ENCODE peak calls at places on chromosomes 2 and 18, in nine cellular contexts. Y is adrenal gland; L is cardiac fibroblast; B is breast epithelium; S is heart left ventricle; H is CD8-positive, alpha-beta T cell; G is CD4-positive, alpha-beta T cell; I is progenitor cell of endocrine pancreas; J is NB4. P is an unnamed sample.

GRCh38 chr2:2523395-2524339 is 192.6 kb upstream of the MYT1L start:
- DNase-seq in Y (no peak), L (no peak), B (no peak), S (no peak), H (no peak), G (no peak), I (no peak), J (no peak), P (peak)

GRCh38 chr2:60297296-60298010 is 256.0 kb downstream of the BCL11A start:
- DNase-seq in Y (no peak), L (no peak), B (no peak), S (no peak), H (no peak), G (no peak), I (no peak), J (no peak), P (no peak)

GRCh38 chr2:150007815-150008430 is 420.3 kb upstream of the MMADHC start:
- DNase-seq in Y (no peak), L (no peak), B (no peak), S (no peak), H (no peak), G (no peak), I (no peak), J (no peak), P (no peak)

GRCh38 chr2:213221962-213222361 is 62.3 kb upstream of the SPAG16 start:
- DNase-seq in Y (no peak), L (peak), B (no peak), S (no peak), H (no peak), G (no peak), I (no peak), J (no peak), P (no peak)

GRCh38 chr2:100470898-100471514 is 724 bp downstream of the NMS start:
- DNase-seq in Y (peak), L (peak), B (no peak), S (no peak), H (no peak), G (no peak), I (peak), J (peak), P (no peak)

GRCh38 chr2:128374711-128375413 is 56.2 kb upstream of the HS6ST1 start:
- DNase-seq in Y (no peak), L (no peak), B (no peak), S (no peak), H (no peak), G (peak), I (no peak), J (no peak), P (no peak)

GRCh38 chr2:11073791-11074190 is 81.5 kb upstream of the SLC66A3 start:
- DNase-seq in Y (no peak), L (peak), B (no peak), S (no peak), H (no peak), G (no peak), I (no peak), J (no peak), P (no peak)

GRCh38 chr18:37578886-37579513 is 13.4 kb upstream of the CELF4 start:
- DNase-seq in Y (no peak), L (peak), B (no peak), S (no peak), H (no peak), G (no peak), I (no peak), J (peak), P (peak)

GRCh38 chr2:138922973-138923563 is 142.9 kb upstream of the NXPH2 start:
- DNase-seq in Y (no peak), L (peak), B (no peak), S (no peak), H (no peak), G (no peak), I (no peak), J (peak), P (no peak)

GRCh38 chr2:8803658-8804379 is 33.6 kb downstream of the KIDINS220 start:
- DNase-seq in Y (peak), L (peak), B (peak), S (peak), H (no peak), G (no peak), I (no peak), J (peak), P (no peak)

GRCh38 chr2:30359644-30360167 is 87.3 kb upstream of the LCLAT1 start:
- DNase-seq in Y (peak), L (peak), B (no peak), S (peak), H (no peak), G (no peak), I (no peak), J (no peak), P (no peak)

GRCh38 chr2:240203842-240204270 is 63.4 kb upstream of the OTOS start:
- DNase-seq in Y (peak), L (no peak), B (no peak), S (no peak), H (no peak), G (no peak), I (no peak), J (no peak), P (no peak)

GRCh38 chr2:60446413-60447358 is 106.8 kb downstream of the BCL11A start:
- DNase-seq in Y (no peak), L (no peak), B (no peak), S (no peak), H (no peak), G (no peak), I (no peak), J (no peak), P (no peak)

GRCh38 chr2:221590861-221591260 is 18.8 kb upstream of the EPHA4 start:
- DNase-seq in Y (no peak), L (no peak), B (no peak), S (no peak), H (no peak), G (no peak), I (no peak), J (no peak), P (no peak)

GRCh38 chr2:85846411-85846810 is 42.4 kb downstream of the ST3GAL5 start:
- DNase-seq in Y (no peak), L (peak), B (no peak), S (no peak), H (no peak), G (no peak), I (no peak), J (no peak), P (no peak)

GRCh38 chr2:180505203-180505602 is 475.2 kb upstream of the UBE2E3 start:
- DNase-seq in Y (no peak), L (no peak), B (no peak), S (no peak), H (no peak), G (no peak), I (no peak), J (no peak), P (no peak)

GRCh38 chr2:241035818-241036396 is 37.5 kb downstream of the SNED1 start:
- DNase-seq in Y (no peak), L (no peak), B (peak), S (no peak), H (peak), G (no peak), I (no peak), J (no peak), P (no peak)

GRCh38 chr2:167182403-167182802 is 294.1 kb downstream of the XIRP2 start:
- DNase-seq in Y (no peak), L (no peak), B (no peak), S (no peak), H (no peak), G (no peak), I (no peak), J (no peak), P (no peak)

GRCh38 chr18:22286576-22286975 is 117.2 kb downstream of the GATA6 start:
- DNase-seq in Y (peak), L (peak), B (peak), S (no peak), H (no peak), G (no peak), I (no peak), J (no peak), P (no peak)

GRCh38 chr18:40159141-40160017 is 1795.7 kb upstream of the PIK3C3 start:
- DNase-seq in Y (no peak), L (peak), B (no peak), S (no peak), H (no peak), G (no peak), I (no peak), J (peak), P (no peak)

GRCh38 chr2:41941831-41942230 is 106.0 kb upstream of the PKDCC start:
- DNase-seq in Y (no peak), L (peak), B (no peak), S (no peak), H (no peak), G (no peak), I (no peak), J (peak), P (no peak)

GRCh38 chr18:12597775-12598174 is 60.1 kb downstream of the SPIRE1 start:
- DNase-seq in Y (peak), L (peak), B (peak), S (peak), H (no peak), G (no peak), I (no peak), J (no peak), P (no peak)

GRCh38 chr2:239598011-239598731 is 197.4 kb upstream of the HDAC4 start:
- DNase-seq in Y (no peak), L (no peak), B (no peak), S (no peak), H (no peak), G (no peak), I (peak), J (no peak), P (no peak)

GRCh38 chr2:160033732-160034392 is 28.6 kb downstream of the PLA2R1 start:
- DNase-seq in Y (no peak), L (peak), B (no peak), S (no peak), H (no peak), G (no peak), I (no peak), J (no peak), P (no peak)

GRCh38 chr2:105125920-105126319 is 88.1 kb downstream of the MRPS9 start:
- DNase-seq in Y (no peak), L (no peak), B (no peak), S (no peak), H (no peak), G (no peak), I (no peak), J (no peak), P (no peak)

GRCh38 chr2:167135691-167136090 is 247.4 kb downstream of the XIRP2 start:
- DNase-seq in Y (no peak), L (peak), B (no peak), S (no peak), H (no peak), G (no peak), I (no peak), J (no peak), P (no peak)

GRCh38 chr2:199261221-199261620 is 196.5 kb downstream of the SATB2 start:
- DNase-seq in Y (peak), L (peak), B (peak), S (no peak), H (no peak), G (no peak), I (no peak), J (no peak), P (no peak)

GRCh38 chr2:27606611-27607010 is 22.2 kb downstream of the CCDC121 start:
- DNase-seq in Y (no peak), L (no peak), B (no peak), S (no peak), H (no peak), G (no peak), I (no peak), J (no peak), P (no peak)

GRCh38 chr18:48840491-48840877 is 110.3 kb downstream of the SMAD7 start:
- DNase-seq in Y (no peak), L (no peak), B (no peak), S (no peak), H (no peak), G (no peak), I (no peak), J (no peak), P (peak)

GRCh38 chr2:96324716-96325037 is 440 bp upstream of the ITPRIPL1 start:
- DNase-seq in Y (no peak), L (no peak), B (no peak), S (no peak), H (no peak), G (no peak), I (no peak), J (no peak), P (no peak)

GRCh38 chr2:14401838-14402237 is 230.7 kb upstream of the LRATD1 start:
- DNase-seq in Y (no peak), L (no peak), B (no peak), S (no peak), H (no peak), G (no peak), I (peak), J (no peak), P (no peak)

GRCh38 chr2:210195066-210195852 is 24.1 kb upstream of the KANSL1L start:
- DNase-seq in Y (no peak), L (peak), B (no peak), S (no peak), H (no peak), G (no peak), I (no peak), J (peak), P (no peak)

GRCh38 chr18:47809420-47809819 is 121.0 kb downstream of the SMAD2 start:
- DNase-seq in Y (no peak), L (peak), B (no peak), S (no peak), H (no peak), G (no peak), I (no peak), J (no peak), P (no peak)

GRCh38 chr18:12336887-12337286 is 28.8 kb downstream of the TUBB6 start:
- DNase-seq in Y (no peak), L (no peak), B (no peak), S (no peak), H (no peak), G (no peak), I (no peak), J (no peak), P (no peak)

GRCh38 chr2:239936838-239937581 is 88.1 kb downstream of the NDUFA10 start:
- DNase-seq in Y (peak), L (no peak), B (no peak), S (peak), H (no peak), G (peak), I (no peak), J (peak), P (no peak)

GRCh38 chr2:6356127-6356761 is 509.5 kb downstream of the CMPK2 start:
- DNase-seq in Y (no peak), L (no peak), B (no peak), S (no peak), H (no peak), G (no peak), I (no peak), J (no peak), P (no peak)

GRCh38 chr2:172790404-172790803 is 54.8 kb downstream of the RAPGEF4 start:
- DNase-seq in Y (no peak), L (no peak), B (no peak), S (no peak), H (no peak), G (no peak), I (no peak), J (peak), P (no peak)

GRCh38 chr2:172792711-172793110 is 57.1 kb downstream of the RAPGEF4 start:
- DNase-seq in Y (no peak), L (no peak), B (no peak), S (no peak), H (no peak), G (no peak), I (no peak), J (no peak), P (no peak)

GRCh38 chr2:172788871-172789270 is 53.2 kb downstream of the RAPGEF4 start:
- DNase-seq in Y (no peak), L (no peak), B (no peak), S (no peak), H (no peak), G (no peak), I (no peak), J (no peak), P (no peak)

GRCh38 chr2:172791953-172792352 is 56.3 kb downstream of the RAPGEF4 start:
- DNase-seq in Y (no peak), L (no peak), B (no peak), S (no peak), H (no peak), G (no peak), I (no peak), J (no peak), P (no peak)
- TF ChIP-seq CTCF in Y (no peak), L (no peak), B (no peak), S (no peak), H (no peak), G (no peak), I (no peak), J (no peak), P (no peak)

GRCh38 chr18:34583895-34584294 is 126.2 kb upstream of the DTNA start:
- DNase-seq in Y (no peak), L (no peak), B (no peak), S (no peak), H (no peak), G (no peak), I (no peak), J (no peak), P (no peak)
- TF ChIP-seq CTCF in Y (no peak), L (no peak), B (no peak), S (no peak), H (no peak), G (no peak), I (no peak), J (no peak), P (no peak)

GRCh38 chr18:44325903-44326650 is 354.6 kb upstream of the SETBP1 start:
- DNase-seq in Y (peak), L (peak), B (no peak), S (peak), H (no peak), G (no peak), I (peak), J (peak), P (no peak)
- TF ChIP-seq CTCF in Y (peak), L (peak), B (peak), S (peak), H (no peak), G (no peak), I (peak), J (peak), P (peak)

GRCh38 chr18:9658111-9658641 is 43.8 kb upstream of the PPP4R1 start:
- DNase-seq in Y (no peak), L (no peak), B (no peak), S (no peak), H (no peak), G (no peak), I (no peak), J (no peak), P (no peak)

GRCh38 chr18:9663377-9663776 is 44.7 kb upstream of the RAB31 start:
- DNase-seq in Y (peak), L (no peak), B (no peak), S (no peak), H (no peak), G (no peak), I (no peak), J (peak), P (no peak)

GRCh38 chr18:9665311-9665710 is 42.8 kb upstream of the RAB31 start:
- DNase-seq in Y (no peak), L (no peak), B (no peak), S (no peak), H (no peak), G (no peak), I (no peak), J (no peak), P (no peak)

GRCh38 chr18:9659499-9660387 is 45.4 kb upstream of the PPP4R1 start:
- DNase-seq in Y (no peak), L (no peak), B (no peak), S (no peak), H (no peak), G (no peak), I (no peak), J (no peak), P (no peak)

DNA sequence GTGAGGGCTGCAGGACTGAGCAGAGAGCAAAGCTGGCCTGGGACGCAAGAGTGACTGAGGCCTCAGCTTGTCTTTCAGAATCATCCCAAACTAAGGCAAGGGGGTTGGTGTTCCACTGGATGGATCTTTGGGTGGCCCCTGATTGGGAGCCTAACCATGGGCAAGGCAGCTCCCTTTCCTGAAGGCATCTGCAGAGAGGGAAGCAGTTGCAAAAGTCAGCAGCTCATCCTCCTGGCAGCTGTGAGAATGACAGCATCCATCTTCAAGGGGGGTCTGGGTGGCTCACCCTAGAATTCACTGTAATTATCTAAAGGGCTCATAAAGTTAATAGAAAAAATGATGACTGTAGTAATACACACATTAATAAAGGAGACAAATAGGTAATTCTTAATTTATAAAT is 46.5 kb upstream of the RAB31 start:
- DNase-seq in Y (no peak), L (no peak), B (no peak), S (no peak), H (no peak), G (no peak), I (no peak), J (peak), P (no peak)
- TF ChIP-seq CTCF in Y (no peak), L (peak), B (no peak), S (no peak), H (no peak), G (no peak), I (no peak), J (no peak), P (peak)